ENCODE peak calls at places on chromosomes 13 and 19, in ten cellular contexts. A is CD8-positive, alpha-beta memory T cell; C is left ventricle myocardium inferior; Z is NT2/D1; X is BJ; K is pancreas; W is GM06990; L is cardiac muscle cell; S is heart left ventricle; D is ascending aorta. Y is an unnamed sample. For H3K36me3, the result is how much of the 10 kb centered on the place peaks cover.

GRCh38 chr19:36605839-36606478 is 846 bp downstream of the ZNF382 start:
- DNase-seq in A (no peak), C (no peak), Z (no peak), X (no peak), K (no peak), W (no peak), L (no peak), S (no peak), D (no peak), Y (no peak)

GRCh38 chr13:39451860-39452301 is 151.1 kb downstream of the LHFPL6 start:
- DNase-seq in A (no peak), C (peak), Z (no peak), X (no peak), K (peak), W (peak), L (peak), S (peak), D (no peak), Y (peak)

GRCh38 chr19:43425567-43426392 is 11.1 kb downstream of the TEX101 start:
- DNase-seq in A (no peak), C (no peak), Z (no peak), X (no peak), K (peak), W (no peak), L (peak), S (no peak), D (no peak), Y (peak)

GRCh38 chr13:71603255-71603654 is 263.7 kb downstream of the DACH1 start:
- DNase-seq in A (no peak), C (no peak), Z (no peak), X (no peak), K (no peak), W (no peak), L (no peak), S (no peak), D (no peak), Y (no peak)

GRCh38 chr19:36115453-36116343 is at the start of gene TBCB:
- DNase-seq in A (no peak), C (peak), Z (no peak), X (no peak), K (peak), W (no peak), L (peak), S (peak), D (peak), Y (no peak)

GRCh38 chr19:5947435-5947834 is 30.5 kb downstream of the RANBP3 start:
- DNase-seq in A (no peak), C (peak), Z (no peak), X (no peak), K (peak), W (no peak), L (peak), S (peak), D (peak), Y (no peak)

GRCh38 chr13:107124129-107124718 is 556.3 kb upstream of the ARGLU1 start:
- DNase-seq in A (no peak), C (no peak), Z (no peak), X (no peak), K (no peak), W (no peak), L (peak), S (no peak), D (no peak), Y (peak)

GRCh38 chr19:47309038-47309437 is 623 bp upstream of the C5AR1 start:
- DNase-seq in A (no peak), C (no peak), Z (no peak), X (no peak), K (no peak), W (no peak), L (peak), S (no peak), D (no peak), Y (peak)

GRCh38 chr19:46441775-46442332 is 13.1 kb upstream of the PNMA8C start:
- DNase-seq in A (no peak), C (no peak), Z (no peak), X (no peak), K (no peak), W (no peak), L (peak), S (no peak), D (no peak), Y (no peak)

GRCh38 chr13:62627226-62627625 is 1211.6 kb upstream of the PCDH20 start:
- DNase-seq in A (no peak), C (no peak), Z (no peak), X (no peak), K (no peak), W (no peak), L (no peak), S (no peak), D (no peak), Y (no peak)

GRCh38 chr13:20359335-20359734 is 127.2 kb upstream of the GJB6 start:
- DNase-seq in A (no peak), C (no peak), Z (no peak), X (peak), K (no peak), W (no peak), L (peak), S (no peak), D (no peak), Y (peak)

GRCh38 chr19:11025997-11026396 is 63.3 kb upstream of the LDLR start:
- DNase-seq in A (no peak), C (no peak), Z (no peak), X (no peak), K (no peak), W (no peak), L (no peak), S (no peak), D (no peak), Y (no peak)

GRCh38 chr13:37127706-37128241 is 22.3 kb upstream of the CSNK1A1L start:
- DNase-seq in A (no peak), C (no peak), Z (no peak), X (peak), K (no peak), W (no peak), L (peak), S (peak), D (no peak), Y (peak)

GRCh38 chr13:70125693-70126092 is 17.4 kb upstream of the KLHL1 start:
- DNase-seq in A (no peak), C (no peak), Z (no peak), X (no peak), K (no peak), W (no peak), L (no peak), S (no peak), D (no peak), Y (no peak)

GRCh38 chr19:34733266-34733825 is 697 bp upstream of the ZNF181 start:
- DNase-seq in A (no peak), C (peak), Z (no peak), X (no peak), K (no peak), W (no peak), L (no peak), S (peak), D (peak), Y (no peak)

GRCh38 chr19:43807651-43808050 is 5.4 kb upstream of the LYPD5 start:
- DNase-seq in A (no peak), C (no peak), Z (no peak), X (no peak), K (no peak), W (no peak), L (no peak), S (no peak), D (no peak), Y (no peak)

GRCh38 chr19:46716013-46716671 is 772 bp downstream of the PRKD2 start:
- DNase-seq in A (no peak), C (no peak), Z (no peak), X (no peak), K (no peak), W (no peak), L (peak), S (no peak), D (no peak), Y (peak)

GRCh38 chr19:38020331-38020730 is 113.3 kb downstream of the SIPA1L3 start:
- DNase-seq in A (no peak), C (no peak), Z (no peak), X (no peak), K (no peak), W (no peak), L (no peak), S (no peak), D (no peak), Y (no peak)

GRCh38 chr19:19445911-19446361 is 40.5 kb downstream of the GATAD2A start:
- DNase-seq in A (peak), C (no peak), Z (no peak), X (no peak), K (no peak), W (no peak), L (no peak), S (no peak), D (no peak), Y (no peak)

GRCh38 chr19:19403373-19403901 is 2.0 kb upstream of the GATAD2A start:
- DNase-seq in A (no peak), C (no peak), Z (no peak), X (no peak), K (no peak), W (no peak), L (peak), S (no peak), D (no peak), Y (peak)

GRCh38 chr13:106520205-106521004 is 15.1 kb downstream of the EFNB2 start:
- DNase-seq in A (no peak), C (no peak), Z (no peak), X (no peak), K (no peak), W (no peak), L (peak), S (no peak), D (no peak), Y (peak)

GRCh38 chr13:62309904-62310303 is 894.3 kb upstream of the PCDH20 start:
- DNase-seq in A (no peak), C (no peak), Z (no peak), X (no peak), K (no peak), W (no peak), L (no peak), S (no peak), D (no peak), Y (no peak)

GRCh38 chr19:4523306-4524110 is 5.2 kb upstream of the PLIN4 start:
- DNase-seq in A (no peak), C (peak), Z (peak), X (no peak), K (no peak), W (no peak), L (peak), S (peak), D (no peak), Y (peak)

GRCh38 chr19:2302319-2303208 is 5.4 kb downstream of the LINGO3 start:
- DNase-seq in A (no peak), C (peak), Z (no peak), X (no peak), K (no peak), W (no peak), L (peak), S (peak), D (no peak), Y (peak)

GRCh38 chr13:24911135-24911524 is 147.2 kb downstream of the RNF17 start:
- DNase-seq in A (no peak), C (no peak), Z (no peak), X (peak), K (no peak), W (no peak), L (peak), S (no peak), D (no peak), Y (peak)

GRCh38 chr19:18321729-18322091 is 1.2 kb downstream of the LSM4 start:
- DNase-seq in A (no peak), C (no peak), Z (no peak), X (no peak), K (no peak), W (no peak), L (peak), S (no peak), D (no peak), Y (peak)

GRCh38 chr19:48530044-48530720 is 18.5 kb upstream of the LMTK3 start:
- DNase-seq in A (no peak), C (no peak), Z (no peak), X (no peak), K (no peak), W (no peak), L (no peak), S (no peak), D (no peak), Y (peak)

GRCh38 chr19:36151144-36152051 is 849 bp downstream of the COX7A1 start:
- DNase-seq in A (no peak), C (peak), Z (no peak), X (no peak), K (no peak), W (no peak), L (peak), S (peak), D (peak), Y (no peak)

GRCh38 chr13:31485651-31486051 is 253.7 kb upstream of the RXFP2 start:
- DNase-seq in A (no peak), C (no peak), Z (no peak), X (no peak), K (no peak), W (no peak), L (peak), S (no peak), D (no peak), Y (peak)

GRCh38 chr19:4972509-4973230 is 3.8 kb downstream of the KDM4B start:
- DNase-seq in A (no peak), C (no peak), Z (no peak), X (no peak), K (no peak), W (no peak), L (peak), S (no peak), D (no peak), Y (peak)

GRCh38 chr13:20798027-20798426 is 24.3 kb upstream of the EEF1AKMT1 start:
- DNase-seq in A (no peak), C (no peak), Z (no peak), X (no peak), K (no peak), W (no peak), L (no peak), S (no peak), D (no peak), Y (no peak)

GRCh38 chr13:91155512-91156114 is 191.9 kb upstream of the MIR17HG start:
- DNase-seq in A (no peak), C (no peak), Z (no peak), X (no peak), K (peak), W (no peak), L (no peak), S (no peak), D (no peak), Y (no peak)

GRCh38 chr19:16036941-16037340 is 39.4 kb upstream of the TPM4 start:
- DNase-seq in A (no peak), C (no peak), Z (no peak), X (no peak), K (no peak), W (no peak), L (no peak), S (no peak), D (no peak), Y (no peak)

GRCh38 chr19:12715102-12715501 is 8.6 kb downstream of the TNPO2 start:
- DNase-seq in A (no peak), C (no peak), Z (no peak), X (no peak), K (no peak), W (no peak), L (no peak), S (no peak), D (no peak), Y (no peak)

GRCh38 chr19:3458595-3459284 is 21.6 kb downstream of the SMIM24 start:
- DNase-seq in A (no peak), C (no peak), Z (peak), X (no peak), K (peak), W (no peak), L (peak), S (peak), D (no peak), Y (no peak)

GRCh38 chr19:41706741-41707501 is 1.5 kb upstream of the CEACAM5 start:
- DNase-seq in A (peak), C (peak), Z (peak), X (no peak), K (peak), W (peak), L (peak), S (no peak), D (no peak), Y (no peak)

GRCh38 chr19:57068921-57069697 is 50.7 kb upstream of the USP29 start:
- DNase-seq in A (no peak), C (no peak), Z (peak), X (no peak), K (no peak), W (no peak), L (no peak), S (no peak), D (no peak), Y (no peak)

GRCh38 chr13:80572308-80572676 is 231.4 kb upstream of the SPRY2 start:
- DNase-seq in A (no peak), C (no peak), Z (no peak), X (no peak), K (no peak), W (no peak), L (no peak), S (no peak), D (no peak), Y (no peak)

GRCh38 chr19:40806385-40807146 is 7.6 kb downstream of the EGLN2 start:
- DNase-seq in A (peak), C (peak), Z (peak), X (peak), K (peak), W (peak), L (peak), S (peak), D (peak), Y (peak)

GRCh38 chr19:308471-309205 is 17.4 kb upstream of the PLPP2 start:
- DNase-seq in A (no peak), C (no peak), Z (no peak), X (no peak), K (no peak), W (no peak), L (no peak), S (no peak), D (no peak), Y (no peak)

GRCh38 chr19:310781-311496 is 19.7 kb upstream of the PLPP2 start:
- DNase-seq in A (no peak), C (no peak), Z (no peak), X (no peak), K (no peak), W (no peak), L (no peak), S (no peak), D (no peak), Y (no peak)

GRCh38 chr19:307793-308420 is 16.7 kb upstream of the PLPP2 start:
- DNase-seq in A (no peak), C (no peak), Z (no peak), X (no peak), K (no peak), W (no peak), L (no peak), S (no peak), D (no peak), Y (no peak)

GRCh38 chr19:310141-310651 is 19.0 kb upstream of the PLPP2 start:
- DNase-seq in A (no peak), C (no peak), Z (no peak), X (no peak), K (no peak), W (no peak), L (no peak), S (no peak), D (no peak), Y (no peak)

DNA sequence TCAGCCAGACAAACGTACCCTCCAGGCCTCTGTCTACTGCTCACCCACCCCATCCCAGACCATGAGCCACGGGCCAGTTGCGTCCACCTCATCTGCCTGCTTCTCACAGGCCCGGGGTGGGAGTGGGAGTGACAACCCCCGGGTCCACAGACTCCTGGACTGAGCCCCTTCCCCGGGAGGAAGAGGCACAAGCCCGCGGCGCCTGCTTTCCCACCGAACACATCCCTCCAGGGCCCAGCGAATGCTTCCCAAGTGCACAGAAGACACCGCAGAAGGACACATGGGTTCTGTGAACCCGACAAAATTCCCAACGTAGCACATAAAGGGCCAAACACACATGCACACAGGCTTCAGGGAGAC is 18.0 kb upstream of the PLPP2 start:
- DNase-seq in A (no peak), C (no peak), Z (no peak), X (no peak), K (no peak), W (no peak), L (no peak), S (no peak), D (no peak), Y (no peak)
- H3K36me3 ChIP-seq in A (under half), C (half or more), Z (half or more), X (under half), K (under half), W (under half), L (under half), S (half or more), D (half or more), Y (half or more)

GRCh38 chr19:14168993-14169392 is 32.6 kb upstream of the ASF1B start:
- DNase-seq in A (no peak), C (no peak), Z (no peak), X (no peak), K (no peak), W (no peak), L (no peak), S (no peak), D (no peak), Y (no peak)
- H3K36me3 ChIP-seq in A (under half), C (under half), Z (half or more), X (under half), K (under half), W (under half), L (under half), S (under half), D (under half), Y (under half)

GRCh38 chr13:44189085-44189484 is 184.5 kb upstream of the SERP2 start:
- DNase-seq in A (no peak), C (no peak), Z (no peak), X (no peak), K (no peak), W (no peak), L (no peak), S (no peak), D (no peak), Y (no peak)

GRCh38 chr13:44193731-44194130 is 179.9 kb upstream of the SERP2 start:
- DNase-seq in A (no peak), C (no peak), Z (no peak), X (no peak), K (no peak), W (no peak), L (no peak), S (no peak), D (no peak), Y (no peak)

GRCh38 chr13:44188257-44188656 is 185.4 kb upstream of the SERP2 start:
- DNase-seq in A (no peak), C (no peak), Z (no peak), X (no peak), K (no peak), W (no peak), L (peak), S (no peak), D (no peak), Y (peak)

GRCh38 chr13:44191103-44191502 is 182.5 kb upstream of the SERP2 start:
- DNase-seq in A (no peak), C (no peak), Z (no peak), X (no peak), K (no peak), W (no peak), L (no peak), S (no peak), D (no peak), Y (no peak)

GRCh38 chr13:44191504-44192171 is 182.0 kb upstream of the SERP2 start:
- DNase-seq in A (peak), C (no peak), Z (peak), X (peak), K (peak), W (no peak), L (peak), S (peak), D (no peak), Y (peak)
- H3K36me3 ChIP-seq in A (under half), C (under half), Z (under half), X (under half), K (under half), W (under half), L (under half), S (under half), D (under half), Y (under half)

DNA sequence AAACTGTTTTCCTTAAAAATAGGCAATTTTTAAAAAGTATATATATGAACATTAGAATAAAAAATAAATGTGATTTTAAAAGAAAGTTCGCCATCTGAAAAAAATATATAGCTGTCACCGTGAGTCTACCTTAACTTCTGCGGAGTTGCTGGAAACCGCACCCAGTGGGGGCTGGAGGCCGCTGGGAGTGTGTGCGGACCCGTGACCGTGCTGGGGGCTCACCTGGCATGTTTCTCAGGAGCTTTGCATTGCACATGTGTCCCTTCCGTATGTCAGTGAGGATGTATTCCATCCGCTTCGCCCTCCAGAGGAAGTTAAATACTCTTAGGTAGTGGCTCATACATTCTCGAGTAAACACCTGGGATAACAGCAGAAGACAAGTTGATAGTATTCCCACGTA is 71.7 kb downstream of the TUBGCP3 start:
- DNase-seq in A (no peak), C (no peak), Z (no peak), X (no peak), K (no peak), W (no peak), L (no peak), S (no peak), D (no peak), Y (no peak)
- H3K36me3 ChIP-seq in A (under half), C (half or more), Z (under half), X (under half), K (under half), W (under half), L (under half), S (half or more), D (under half), Y (under half)

GRCh38 chr13:113539822-113540221 is 44.7 kb upstream of the TFDP1 start:
- DNase-seq in A (no peak), C (no peak), Z (no peak), X (no peak), K (no peak), W (no peak), L (peak), S (no peak), D (no peak), Y (no peak)
- H3K36me3 ChIP-seq in A (under half), C (under half), Z (half or more), X (under half), K (under half), W (under half), L (under half), S (under half), D (under half), Y (under half)

Y was measured in adipocyte.